ENCODE peak calls at places on chromosome 4, in seven cellular contexts. One of them, this sample, is unnamed.

GRCh38 chr4:6272863-6273660 is 3.4 kb downstream of the WFS1 start:
- DNase-seq in hypothalamus: no peak
- DNase-seq in GM23248: peak
- DNase-seq in NCI-H2029 treated with DMSO at 0.1 percent for 48 hours: no peak
- DNase-seq in GM12892: no peak
- DNase-seq in fibroblast of lung: peak
- DNase-seq in esophagus muscularis mucosa: no peak
- DNase-seq in this sample: no peak

GRCh38 chr4:42329421-42329820 is 67.9 kb upstream of the SHISA3 start:
- DNase-seq in hypothalamus: no peak
- DNase-seq in GM23248: no peak
- DNase-seq in NCI-H2029 treated with DMSO at 0.1 percent for 48 hours: no peak
- DNase-seq in GM12892: no peak
- DNase-seq in fibroblast of lung: no peak
- DNase-seq in esophagus muscularis mucosa: no peak
- DNase-seq in this sample: peak

GRCh38 chr4:120921456-120922389 is 803 bp downstream of the PRDM5 start:
- DNase-seq in hypothalamus: peak
- DNase-seq in GM23248: peak
- DNase-seq in NCI-H2029 treated with DMSO at 0.1 percent for 48 hours: no peak
- DNase-seq in GM12892: no peak
- DNase-seq in fibroblast of lung: peak
- DNase-seq in esophagus muscularis mucosa: no peak
- DNase-seq in this sample: peak

GRCh38 chr4:112944006-112944405 is 105.4 kb upstream of the ANK2 start:
- DNase-seq in hypothalamus: no peak
- DNase-seq in GM23248: no peak
- DNase-seq in NCI-H2029 treated with DMSO at 0.1 percent for 48 hours: no peak
- DNase-seq in GM12892: no peak
- DNase-seq in fibroblast of lung: no peak
- DNase-seq in esophagus muscularis mucosa: no peak
- DNase-seq in this sample: no peak

GRCh38 chr4:102438873-102439614 is 62.1 kb upstream of the NFKB1 start:
- DNase-seq in hypothalamus: no peak
- DNase-seq in GM23248: peak
- DNase-seq in NCI-H2029 treated with DMSO at 0.1 percent for 48 hours: peak
- DNase-seq in GM12892: no peak
- DNase-seq in fibroblast of lung: peak
- DNase-seq in esophagus muscularis mucosa: no peak
- DNase-seq in this sample: peak

GRCh38 chr4:6313216-6313615 is 43.6 kb downstream of the WFS1 start:
- DNase-seq in hypothalamus: no peak
- DNase-seq in GM23248: no peak
- DNase-seq in NCI-H2029 treated with DMSO at 0.1 percent for 48 hours: no peak
- DNase-seq in GM12892: no peak
- DNase-seq in fibroblast of lung: no peak
- DNase-seq in esophagus muscularis mucosa: no peak
- DNase-seq in this sample: no peak

GRCh38 chr4:123877561-123877960 is 481.0 kb downstream of the SPRY1 start:
- DNase-seq in hypothalamus: no peak
- DNase-seq in GM23248: no peak
- DNase-seq in NCI-H2029 treated with DMSO at 0.1 percent for 48 hours: no peak
- DNase-seq in GM12892: no peak
- DNase-seq in fibroblast of lung: no peak
- DNase-seq in esophagus muscularis mucosa: no peak
- DNase-seq in this sample: no peak

GRCh38 chr4:6742989-6743388 is 27.0 kb downstream of the BLOC1S4 start:
- DNase-seq in hypothalamus: no peak
- DNase-seq in GM23248: no peak
- DNase-seq in NCI-H2029 treated with DMSO at 0.1 percent for 48 hours: no peak
- DNase-seq in GM12892: no peak
- DNase-seq in fibroblast of lung: no peak
- DNase-seq in esophagus muscularis mucosa: no peak
- DNase-seq in this sample: no peak

GRCh38 chr4:158993895-158994294 is 109.0 kb upstream of the RAPGEF2 start:
- DNase-seq in hypothalamus: no peak
- DNase-seq in GM23248: no peak
- DNase-seq in NCI-H2029 treated with DMSO at 0.1 percent for 48 hours: no peak
- DNase-seq in GM12892: no peak
- DNase-seq in fibroblast of lung: no peak
- DNase-seq in esophagus muscularis mucosa: no peak
- DNase-seq in this sample: no peak

GRCh38 chr4:183409956-183410355 is 34.5 kb upstream of the CDKN2AIP start:
- DNase-seq in hypothalamus: no peak
- DNase-seq in GM23248: no peak
- DNase-seq in NCI-H2029 treated with DMSO at 0.1 percent for 48 hours: no peak
- DNase-seq in GM12892: no peak
- DNase-seq in fibroblast of lung: no peak
- DNase-seq in esophagus muscularis mucosa: no peak
- DNase-seq in this sample: no peak

GRCh38 chr4:76738081-76738931 is 159.6 kb downstream of the SOWAHB start:
- DNase-seq in hypothalamus: no peak
- DNase-seq in GM23248: peak
- DNase-seq in NCI-H2029 treated with DMSO at 0.1 percent for 48 hours: no peak
- DNase-seq in GM12892: no peak
- DNase-seq in fibroblast of lung: peak
- DNase-seq in esophagus muscularis mucosa: no peak
- DNase-seq in this sample: no peak

GRCh38 chr4:22339491-22339890 is 176.4 kb downstream of the ADGRA3 start:
- DNase-seq in hypothalamus: no peak
- DNase-seq in GM23248: no peak
- DNase-seq in NCI-H2029 treated with DMSO at 0.1 percent for 48 hours: no peak
- DNase-seq in GM12892: no peak
- DNase-seq in fibroblast of lung: no peak
- DNase-seq in esophagus muscularis mucosa: no peak
- DNase-seq in this sample: no peak

GRCh38 chr4:72383439-72383838 is 185.6 kb downstream of the ADAMTS3 start:
- DNase-seq in hypothalamus: no peak
- DNase-seq in GM23248: peak
- DNase-seq in NCI-H2029 treated with DMSO at 0.1 percent for 48 hours: no peak
- DNase-seq in GM12892: no peak
- DNase-seq in fibroblast of lung: peak
- DNase-seq in esophagus muscularis mucosa: no peak
- DNase-seq in this sample: no peak

GRCh38 chr4:175412161-175412560 is 399.9 kb downstream of the GPM6A start:
- DNase-seq in hypothalamus: no peak
- DNase-seq in GM23248: peak
- DNase-seq in NCI-H2029 treated with DMSO at 0.1 percent for 48 hours: no peak
- DNase-seq in GM12892: no peak
- DNase-seq in fibroblast of lung: no peak
- DNase-seq in esophagus muscularis mucosa: no peak
- DNase-seq in this sample: no peak

GRCh38 chr4:3321295-3321889 is 28.6 kb downstream of the RGS12 start:
- DNase-seq in hypothalamus: no peak
- DNase-seq in GM23248: peak
- DNase-seq in NCI-H2029 treated with DMSO at 0.1 percent for 48 hours: no peak
- DNase-seq in GM12892: no peak
- DNase-seq in fibroblast of lung: peak
- DNase-seq in esophagus muscularis mucosa: no peak
- DNase-seq in this sample: no peak

GRCh38 chr4:61619528-61619927 is 419.4 kb downstream of the ADGRL3 start:
- DNase-seq in hypothalamus: no peak
- DNase-seq in GM23248: no peak
- DNase-seq in NCI-H2029 treated with DMSO at 0.1 percent for 48 hours: no peak
- DNase-seq in GM12892: no peak
- DNase-seq in fibroblast of lung: no peak
- DNase-seq in esophagus muscularis mucosa: no peak
- DNase-seq in this sample: no peak

GRCh38 chr4:147590249-147590920 is 26.8 kb upstream of the TMEM184C start:
- DNase-seq in hypothalamus: peak
- DNase-seq in GM23248: peak
- DNase-seq in NCI-H2029 treated with DMSO at 0.1 percent for 48 hours: peak
- DNase-seq in GM12892: peak
- DNase-seq in fibroblast of lung: peak
- DNase-seq in esophagus muscularis mucosa: peak
- DNase-seq in this sample: peak

GRCh38 chr4:185235480-185236154 is 26.2 kb downstream of the SNX25 start:
- DNase-seq in hypothalamus: no peak
- DNase-seq in GM23248: no peak
- DNase-seq in NCI-H2029 treated with DMSO at 0.1 percent for 48 hours: no peak
- DNase-seq in GM12892: no peak
- DNase-seq in fibroblast of lung: peak
- DNase-seq in esophagus muscularis mucosa: no peak
- DNase-seq in this sample: no peak

GRCh38 chr4:17490575-17491059 is 21.3 kb downstream of the QDPR start:
- DNase-seq in hypothalamus: no peak
- DNase-seq in GM23248: no peak
- DNase-seq in NCI-H2029 treated with DMSO at 0.1 percent for 48 hours: peak
- DNase-seq in GM12892: no peak
- DNase-seq in fibroblast of lung: no peak
- DNase-seq in esophagus muscularis mucosa: no peak
- DNase-seq in this sample: no peak

GRCh38 chr4:180407273-180407885 is 1835.8 kb upstream of the TENM3 start:
- DNase-seq in hypothalamus: no peak
- DNase-seq in GM23248: no peak
- DNase-seq in NCI-H2029 treated with DMSO at 0.1 percent for 48 hours: no peak
- DNase-seq in GM12892: no peak
- DNase-seq in fibroblast of lung: no peak
- DNase-seq in esophagus muscularis mucosa: no peak
- DNase-seq in this sample: no peak

GRCh38 chr4:141140271-141141205 is 7.3 kb upstream of the RNF150 start:
- DNase-seq in hypothalamus: no peak
- DNase-seq in GM23248: no peak
- DNase-seq in NCI-H2029 treated with DMSO at 0.1 percent for 48 hours: no peak
- DNase-seq in GM12892: no peak
- DNase-seq in fibroblast of lung: no peak
- DNase-seq in esophagus muscularis mucosa: no peak
- DNase-seq in this sample: no peak

GRCh38 chr4:23915459-23916132 is 25.7 kb upstream of the PPARGC1A start:
- DNase-seq in hypothalamus: no peak
- DNase-seq in GM23248: no peak
- DNase-seq in NCI-H2029 treated with DMSO at 0.1 percent for 48 hours: no peak
- DNase-seq in GM12892: no peak
- DNase-seq in fibroblast of lung: no peak
- DNase-seq in esophagus muscularis mucosa: no peak
- DNase-seq in this sample: no peak

GRCh38 chr4:8160572-8160971 is 2.0 kb upstream of the ABLIM2 start:
- DNase-seq in hypothalamus: no peak
- DNase-seq in GM23248: no peak
- DNase-seq in NCI-H2029 treated with DMSO at 0.1 percent for 48 hours: no peak
- DNase-seq in GM12892: no peak
- DNase-seq in fibroblast of lung: no peak
- DNase-seq in esophagus muscularis mucosa: no peak
- DNase-seq in this sample: no peak

GRCh38 chr4:153205028-153205648 is 895 bp downstream of the TRIM2 start:
- DNase-seq in hypothalamus: no peak
- DNase-seq in GM23248: no peak
- DNase-seq in NCI-H2029 treated with DMSO at 0.1 percent for 48 hours: no peak
- DNase-seq in GM12892: no peak
- DNase-seq in fibroblast of lung: no peak
- DNase-seq in esophagus muscularis mucosa: no peak
- DNase-seq in this sample: peak

GRCh38 chr4:152454398-152455011 is 81.4 kb downstream of the FBXW7 start:
- DNase-seq in hypothalamus: no peak
- DNase-seq in GM23248: peak
- DNase-seq in NCI-H2029 treated with DMSO at 0.1 percent for 48 hours: peak
- DNase-seq in GM12892: no peak
- DNase-seq in fibroblast of lung: peak
- DNase-seq in esophagus muscularis mucosa: no peak
- DNase-seq in this sample: peak

GRCh38 chr4:37758226-37758625 is 68.3 kb upstream of the PGM2 start:
- DNase-seq in hypothalamus: no peak
- DNase-seq in GM23248: peak
- DNase-seq in NCI-H2029 treated with DMSO at 0.1 percent for 48 hours: no peak
- DNase-seq in GM12892: no peak
- DNase-seq in fibroblast of lung: peak
- DNase-seq in esophagus muscularis mucosa: no peak
- DNase-seq in this sample: no peak

GRCh38 chr4:24642941-24643628 is 58.7 kb upstream of the DHX15 start:
- DNase-seq in hypothalamus: no peak
- DNase-seq in GM23248: peak
- DNase-seq in NCI-H2029 treated with DMSO at 0.1 percent for 48 hours: no peak
- DNase-seq in GM12892: no peak
- DNase-seq in fibroblast of lung: peak
- DNase-seq in esophagus muscularis mucosa: peak
- DNase-seq in this sample: no peak

GRCh38 chr4:83075271-83075670 is 39.3 kb downstream of the PLAC8 start:
- DNase-seq in hypothalamus: no peak
- DNase-seq in GM23248: peak
- DNase-seq in NCI-H2029 treated with DMSO at 0.1 percent for 48 hours: no peak
- DNase-seq in GM12892: no peak
- DNase-seq in fibroblast of lung: peak
- DNase-seq in esophagus muscularis mucosa: no peak
- DNase-seq in this sample: peak

GRCh38 chr4:92600638-92601037 is 296.9 kb downstream of the GRID2 start:
- DNase-seq in hypothalamus: no peak
- DNase-seq in GM23248: no peak
- DNase-seq in NCI-H2029 treated with DMSO at 0.1 percent for 48 hours: no peak
- DNase-seq in GM12892: no peak
- DNase-seq in fibroblast of lung: no peak
- DNase-seq in esophagus muscularis mucosa: no peak
- DNase-seq in this sample: no peak

GRCh38 chr4:139458999-139459398 is 5.1 kb downstream of the RAB33B start:
- DNase-seq in hypothalamus: no peak
- DNase-seq in GM23248: peak
- DNase-seq in NCI-H2029 treated with DMSO at 0.1 percent for 48 hours: no peak
- DNase-seq in GM12892: no peak
- DNase-seq in fibroblast of lung: no peak
- DNase-seq in esophagus muscularis mucosa: no peak
- DNase-seq in this sample: no peak

GRCh38 chr4:124202106-124202505 is 510.4 kb downstream of the ANKRD50 start:
- DNase-seq in hypothalamus: no peak
- DNase-seq in GM23248: peak
- DNase-seq in NCI-H2029 treated with DMSO at 0.1 percent for 48 hours: no peak
- DNase-seq in GM12892: no peak
- DNase-seq in fibroblast of lung: peak
- DNase-seq in esophagus muscularis mucosa: no peak
- DNase-seq in this sample: no peak

GRCh38 chr4:105196523-105197145 is 50.0 kb downstream of the TET2 start:
- DNase-seq in hypothalamus: no peak
- DNase-seq in GM23248: peak
- DNase-seq in NCI-H2029 treated with DMSO at 0.1 percent for 48 hours: no peak
- DNase-seq in GM12892: no peak
- DNase-seq in fibroblast of lung: peak
- DNase-seq in esophagus muscularis mucosa: no peak
- DNase-seq in this sample: no peak

GRCh38 chr4:170091069-170091696 is 1.4 kb upstream of the AADAT start:
- DNase-seq in hypothalamus: no peak
- DNase-seq in GM23248: no peak
- DNase-seq in NCI-H2029 treated with DMSO at 0.1 percent for 48 hours: no peak
- DNase-seq in GM12892: no peak
- DNase-seq in fibroblast of lung: no peak
- DNase-seq in esophagus muscularis mucosa: no peak
- DNase-seq in this sample: no peak

GRCh38 chr4:22187203-22187835 is 238.7 kb upstream of the KCNIP4 start:
- DNase-seq in hypothalamus: no peak
- DNase-seq in GM23248: no peak
- DNase-seq in NCI-H2029 treated with DMSO at 0.1 percent for 48 hours: no peak
- DNase-seq in GM12892: no peak
- DNase-seq in fibroblast of lung: no peak
- DNase-seq in esophagus muscularis mucosa: no peak
- DNase-seq in this sample: no peak

GRCh38 chr4:95428216-95429085 is 120.3 kb downstream of the UNC5C start:
- DNase-seq in hypothalamus: no peak
- DNase-seq in GM23248: peak
- DNase-seq in NCI-H2029 treated with DMSO at 0.1 percent for 48 hours: no peak
- DNase-seq in GM12892: no peak
- DNase-seq in fibroblast of lung: peak
- DNase-seq in esophagus muscularis mucosa: no peak
- DNase-seq in this sample: no peak

GRCh38 chr4:53267026-53267425 is 98.8 kb downstream of the SCFD2 start:
- DNase-seq in hypothalamus: no peak
- DNase-seq in GM23248: no peak
- DNase-seq in NCI-H2029 treated with DMSO at 0.1 percent for 48 hours: no peak
- DNase-seq in GM12892: no peak
- DNase-seq in fibroblast of lung: peak
- DNase-seq in esophagus muscularis mucosa: no peak
- DNase-seq in this sample: no peak

GRCh38 chr4:154928640-154929257 is 147.7 kb downstream of the RBM46 start:
- DNase-seq in hypothalamus: no peak
- DNase-seq in GM23248: peak
- DNase-seq in NCI-H2029 treated with DMSO at 0.1 percent for 48 hours: no peak
- DNase-seq in GM12892: no peak
- DNase-seq in fibroblast of lung: peak
- DNase-seq in esophagus muscularis mucosa: no peak
- DNase-seq in this sample: no peak